ENCODE peak calls at places on chromosomes 12 and 14, in ten cellular contexts. One of them, this sample, is unnamed.

GRCh38 chr12:41073633-41074576 is 114.2 kb upstream of the PDZRN4 start:
- DNase-seq in body of pancreas: no peak
- DNase-seq in IMR-90: no peak
- DNase-seq in effector memory CD4-positive, alpha-beta T cell: no peak
- DNase-seq in Panc1: no peak
- DNase-seq in endothelial cell of umbilical vein: no peak
- DNase-seq in tibial artery: no peak
- DNase-seq in CD4-positive, alpha-beta memory T cell: no peak
- DNase-seq in mesenchymal stem cell: no peak
- DNase-seq in psoas muscle: no peak
- DNase-seq in this sample: no peak

GRCh38 chr12:45273717-45274271 is 57.9 kb downstream of the ANO6 start:
- DNase-seq in body of pancreas: no peak
- DNase-seq in IMR-90: peak; percentile 98
- DNase-seq in effector memory CD4-positive, alpha-beta T cell: no peak
- DNase-seq in Panc1: peak; percentile 82
- DNase-seq in endothelial cell of umbilical vein: peak; percentile 95
- DNase-seq in tibial artery: peak; percentile 74
- DNase-seq in CD4-positive, alpha-beta memory T cell: no peak
- DNase-seq in mesenchymal stem cell: peak; percentile 92
- DNase-seq in psoas muscle: no peak
- DNase-seq in this sample: no peak

GRCh38 chr14:57346741-57347140 is 43.6 kb upstream of the NAA30 start:
- DNase-seq in body of pancreas: no peak
- DNase-seq in IMR-90: no peak
- DNase-seq in effector memory CD4-positive, alpha-beta T cell: no peak
- DNase-seq in Panc1: no peak
- DNase-seq in endothelial cell of umbilical vein: no peak
- DNase-seq in tibial artery: no peak
- DNase-seq in CD4-positive, alpha-beta memory T cell: no peak
- DNase-seq in mesenchymal stem cell: no peak
- DNase-seq in psoas muscle: no peak
- DNase-seq in this sample: no peak

GRCh38 chr14:73462078-73462715 is 3.9 kb upstream of the NUMB start:
- DNase-seq in body of pancreas: peak; percentile 93
- DNase-seq in IMR-90: peak; percentile 43
- DNase-seq in effector memory CD4-positive, alpha-beta T cell: no peak
- DNase-seq in Panc1: no peak
- DNase-seq in endothelial cell of umbilical vein: peak; percentile 44
- DNase-seq in tibial artery: no peak
- DNase-seq in CD4-positive, alpha-beta memory T cell: no peak
- DNase-seq in mesenchymal stem cell: peak; percentile 50
- DNase-seq in psoas muscle: no peak
- DNase-seq in this sample: no peak

GRCh38 chr12:19245126-19245525 is 115.6 kb downstream of the PLEKHA5 start:
- DNase-seq in body of pancreas: no peak
- DNase-seq in IMR-90: no peak
- DNase-seq in effector memory CD4-positive, alpha-beta T cell: no peak
- DNase-seq in Panc1: no peak
- DNase-seq in endothelial cell of umbilical vein: peak; percentile 15
- DNase-seq in tibial artery: no peak
- DNase-seq in CD4-positive, alpha-beta memory T cell: no peak
- DNase-seq in mesenchymal stem cell: no peak
- DNase-seq in psoas muscle: no peak
- DNase-seq in this sample: no peak

GRCh38 chr14:24848427-24848826 is 201.5 kb downstream of the STXBP6 start:
- DNase-seq in body of pancreas: no peak
- DNase-seq in IMR-90: peak; percentile 76
- DNase-seq in effector memory CD4-positive, alpha-beta T cell: no peak
- DNase-seq in Panc1: no peak
- DNase-seq in endothelial cell of umbilical vein: no peak
- DNase-seq in tibial artery: no peak
- DNase-seq in CD4-positive, alpha-beta memory T cell: no peak
- DNase-seq in mesenchymal stem cell: peak; percentile 12
- DNase-seq in psoas muscle: no peak
- DNase-seq in this sample: no peak

GRCh38 chr12:69342407-69342806 is 5.8 kb upstream of the LYZ start:
- DNase-seq in body of pancreas: no peak
- DNase-seq in IMR-90: no peak
- DNase-seq in effector memory CD4-positive, alpha-beta T cell: no peak
- DNase-seq in Panc1: no peak
- DNase-seq in endothelial cell of umbilical vein: no peak
- DNase-seq in tibial artery: no peak
- DNase-seq in CD4-positive, alpha-beta memory T cell: no peak
- DNase-seq in mesenchymal stem cell: no peak
- DNase-seq in psoas muscle: no peak
- DNase-seq in this sample: no peak

GRCh38 chr14:70096866-70097265 is 91.9 kb downstream of the SLC8A3 start:
- DNase-seq in body of pancreas: no peak
- DNase-seq in IMR-90: peak; percentile 14
- DNase-seq in effector memory CD4-positive, alpha-beta T cell: no peak
- DNase-seq in Panc1: no peak
- DNase-seq in endothelial cell of umbilical vein: peak; percentile 3
- DNase-seq in tibial artery: no peak
- DNase-seq in CD4-positive, alpha-beta memory T cell: no peak
- DNase-seq in mesenchymal stem cell: no peak
- DNase-seq in psoas muscle: no peak
- DNase-seq in this sample: no peak

GRCh38 chr14:75450381-75451276 is 22.8 kb downstream of the JDP2 start:
- DNase-seq in body of pancreas: peak; percentile 94
- DNase-seq in IMR-90: peak; percentile 40
- DNase-seq in effector memory CD4-positive, alpha-beta T cell: no peak
- DNase-seq in Panc1: no peak
- DNase-seq in endothelial cell of umbilical vein: peak; percentile 45
- DNase-seq in tibial artery: no peak
- DNase-seq in CD4-positive, alpha-beta memory T cell: no peak
- DNase-seq in mesenchymal stem cell: no peak
- DNase-seq in psoas muscle: peak; percentile 88
- DNase-seq in this sample: no peak

GRCh38 chr14:99986416-99986815 is 78.8 kb upstream of the EVL start:
- DNase-seq in body of pancreas: no peak
- DNase-seq in IMR-90: peak; percentile 80
- DNase-seq in effector memory CD4-positive, alpha-beta T cell: no peak
- DNase-seq in Panc1: no peak
- DNase-seq in endothelial cell of umbilical vein: no peak
- DNase-seq in tibial artery: no peak
- DNase-seq in CD4-positive, alpha-beta memory T cell: no peak
- DNase-seq in mesenchymal stem cell: no peak
- DNase-seq in psoas muscle: no peak
- DNase-seq in this sample: no peak

GRCh38 chr12:13534645-13535398 is 338.3 kb downstream of the EMP1 start:
- DNase-seq in body of pancreas: peak; percentile 64
- DNase-seq in IMR-90: peak; percentile 23
- DNase-seq in effector memory CD4-positive, alpha-beta T cell: no peak
- DNase-seq in Panc1: peak; percentile 33
- DNase-seq in endothelial cell of umbilical vein: peak; percentile 68
- DNase-seq in tibial artery: no peak
- DNase-seq in CD4-positive, alpha-beta memory T cell: no peak
- DNase-seq in mesenchymal stem cell: peak; percentile 7
- DNase-seq in psoas muscle: peak; percentile 73
- DNase-seq in this sample: no peak

DNA sequence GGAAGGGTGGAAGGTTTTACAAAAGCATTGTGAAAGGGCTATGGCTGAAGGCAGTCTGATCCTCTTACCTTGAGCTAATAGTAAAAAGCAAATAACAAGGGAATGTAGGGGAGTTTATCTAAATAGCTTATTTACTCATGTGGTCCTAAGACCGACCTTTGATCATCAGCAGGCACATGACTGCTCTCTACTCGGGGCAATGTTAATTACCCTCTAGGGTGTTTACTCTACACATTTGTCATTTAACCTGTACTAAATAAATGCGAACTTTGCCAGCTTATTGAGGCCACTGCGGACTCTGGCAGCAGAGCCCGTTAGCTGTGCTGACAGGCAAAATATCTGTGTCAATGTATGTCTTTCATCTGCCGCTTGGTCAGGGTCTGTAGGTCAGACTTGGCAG is 768.3 kb upstream of the ATXN7L3B start:
- DNase-seq in body of pancreas: no peak
- DNase-seq in IMR-90: no peak
- DNase-seq in effector memory CD4-positive, alpha-beta T cell: no peak
- DNase-seq in Panc1: no peak
- DNase-seq in endothelial cell of umbilical vein: no peak
- DNase-seq in tibial artery: no peak
- DNase-seq in CD4-positive, alpha-beta memory T cell: no peak
- DNase-seq in mesenchymal stem cell: no peak
- DNase-seq in psoas muscle: no peak
- DNase-seq in this sample: no peak
- H3K9me3 ChIP-seq in body of pancreas: no peaks in the 10 kb centered on the region
- H3K9me3 ChIP-seq in IMR-90: peaks cover 10% of the 10 kb centered on the region
- H3K9me3 ChIP-seq in effector memory CD4-positive, alpha-beta T cell: peaks cover 11% of the 10 kb centered on the region
- H3K9me3 ChIP-seq in Panc1: no peaks in the 10 kb centered on the region
- H3K9me3 ChIP-seq in endothelial cell of umbilical vein: peaks cover 5% of the 10 kb centered on the region
- H3K9me3 ChIP-seq in tibial artery: peaks cover 9% of the 10 kb centered on the region
- H3K9me3 ChIP-seq in CD4-positive, alpha-beta memory T cell: no peaks in the 10 kb centered on the region
- H3K9me3 ChIP-seq in mesenchymal stem cell: peaks cover 45% of the 10 kb centered on the region
- H3K9me3 ChIP-seq in psoas muscle: peaks cover 3% of the 10 kb centered on the region
- H3K9me3 ChIP-seq in this sample: no peaks in the 10 kb centered on the region

GRCh38 chr14:50366589-50366988 is 30.1 kb downstream of the CDKL1 start:
- DNase-seq in body of pancreas: no peak
- DNase-seq in IMR-90: no peak
- DNase-seq in effector memory CD4-positive, alpha-beta T cell: no peak
- DNase-seq in Panc1: no peak
- DNase-seq in endothelial cell of umbilical vein: no peak
- DNase-seq in tibial artery: no peak
- DNase-seq in CD4-positive, alpha-beta memory T cell: no peak
- DNase-seq in mesenchymal stem cell: no peak
- DNase-seq in psoas muscle: no peak
- DNase-seq in this sample: no peak

GRCh38 chr14:50366115-50366514 is 30.6 kb downstream of the CDKL1 start:
- DNase-seq in body of pancreas: no peak
- DNase-seq in IMR-90: peak; percentile 21
- DNase-seq in effector memory CD4-positive, alpha-beta T cell: no peak
- DNase-seq in Panc1: no peak
- DNase-seq in endothelial cell of umbilical vein: no peak
- DNase-seq in tibial artery: no peak
- DNase-seq in CD4-positive, alpha-beta memory T cell: no peak
- DNase-seq in mesenchymal stem cell: no peak
- DNase-seq in psoas muscle: no peak
- DNase-seq in this sample: no peak

GRCh38 chr14:50364792-50365191 is 31.9 kb downstream of the CDKL1 start:
- DNase-seq in body of pancreas: no peak
- DNase-seq in IMR-90: no peak
- DNase-seq in effector memory CD4-positive, alpha-beta T cell: no peak
- DNase-seq in Panc1: no peak
- DNase-seq in endothelial cell of umbilical vein: no peak
- DNase-seq in tibial artery: no peak
- DNase-seq in CD4-positive, alpha-beta memory T cell: no peak
- DNase-seq in mesenchymal stem cell: no peak
- DNase-seq in psoas muscle: no peak
- DNase-seq in this sample: no peak

GRCh38 chr14:50362791-50363733 is 33.6 kb downstream of the CDKL1 start:
- DNase-seq in body of pancreas: no peak
- DNase-seq in IMR-90: peak; percentile 14
- DNase-seq in effector memory CD4-positive, alpha-beta T cell: no peak
- DNase-seq in Panc1: no peak
- DNase-seq in endothelial cell of umbilical vein: no peak
- DNase-seq in tibial artery: no peak
- DNase-seq in CD4-positive, alpha-beta memory T cell: no peak
- DNase-seq in mesenchymal stem cell: peak; percentile 11
- DNase-seq in psoas muscle: no peak
- DNase-seq in this sample: peak; percentile 27

DNA sequence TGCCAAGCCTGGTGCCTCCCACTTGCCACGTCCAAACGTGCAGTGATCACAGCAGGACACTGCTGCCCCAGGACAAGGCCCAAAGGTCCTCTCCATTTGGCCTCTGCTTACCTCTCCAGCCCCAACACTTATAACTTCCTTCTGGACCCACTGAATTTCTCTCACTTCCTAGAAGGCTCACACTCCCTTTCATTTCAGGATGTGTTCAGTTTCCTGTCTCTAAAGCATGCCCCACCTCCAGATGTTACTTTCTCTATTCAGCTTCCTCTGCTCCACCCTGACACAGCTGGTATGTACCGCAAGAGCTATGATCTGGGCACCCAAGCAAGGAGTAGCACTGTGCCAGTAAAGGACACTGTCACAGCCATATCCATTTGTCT is 33.0 kb downstream of the CDKL1 start:
- DNase-seq in body of pancreas: no peak
- DNase-seq in IMR-90: peak; percentile 18
- DNase-seq in effector memory CD4-positive, alpha-beta T cell: peak; percentile 11
- DNase-seq in Panc1: no peak
- DNase-seq in endothelial cell of umbilical vein: peak; percentile 51
- DNase-seq in tibial artery: no peak
- DNase-seq in CD4-positive, alpha-beta memory T cell: peak; percentile 77
- DNase-seq in mesenchymal stem cell: peak; percentile 12
- DNase-seq in psoas muscle: no peak
- DNase-seq in this sample: peak; percentile 36
- H3K4me3 ChIP-seq in body of pancreas: no peak overlapping the region
- H3K4me3 ChIP-seq in IMR-90: peak overlapping the region; percentile 5
- H3K4me3 ChIP-seq in effector memory CD4-positive, alpha-beta T cell: peak overlapping the region; percentile 56
- H3K4me3 ChIP-seq in Panc1: no peak overlapping the region
- H3K4me3 ChIP-seq in endothelial cell of umbilical vein: no peak overlapping the region
- H3K4me3 ChIP-seq in tibial artery: peak overlapping the region; percentile 27
- H3K4me3 ChIP-seq in CD4-positive, alpha-beta memory T cell: peak overlapping the region; percentile 64
- H3K4me3 ChIP-seq in mesenchymal stem cell: peak overlapping the region; percentile 73
- H3K4me3 ChIP-seq in psoas muscle: peak overlapping the region; percentile 33
- H3K4me3 ChIP-seq in this sample: peak overlapping the region; percentile 67

DNA sequence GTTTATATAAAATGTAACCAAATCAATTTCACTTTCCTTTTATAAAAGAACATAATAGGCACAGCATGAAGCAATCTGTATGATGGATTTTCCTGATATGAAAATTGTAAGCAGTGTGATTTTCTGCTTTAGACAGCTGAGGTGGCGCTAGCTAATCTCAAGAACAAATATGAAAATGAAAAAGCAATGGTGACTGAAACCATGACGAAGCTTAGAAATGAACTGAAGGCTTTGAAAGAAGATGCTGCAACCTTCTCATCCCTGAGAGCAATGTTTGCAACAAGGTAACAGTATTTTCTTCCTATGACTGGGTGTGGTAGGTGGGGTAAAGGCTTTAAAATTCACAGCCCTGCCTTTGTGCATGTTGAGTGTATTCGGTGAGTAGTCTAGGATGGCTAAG is 65.0 kb upstream of the FGD4 start:
- DNase-seq in body of pancreas: no peak
- DNase-seq in IMR-90: no peak
- DNase-seq in effector memory CD4-positive, alpha-beta T cell: no peak
- DNase-seq in Panc1: no peak
- DNase-seq in endothelial cell of umbilical vein: no peak
- DNase-seq in tibial artery: no peak
- DNase-seq in CD4-positive, alpha-beta memory T cell: no peak
- DNase-seq in mesenchymal stem cell: no peak
- DNase-seq in psoas muscle: no peak
- DNase-seq in this sample: no peak
- H3K27ac ChIP-seq in body of pancreas: no peak overlapping the region
- H3K27ac ChIP-seq in IMR-90: no peak overlapping the region
- H3K27ac ChIP-seq in effector memory CD4-positive, alpha-beta T cell: no peak overlapping the region
- H3K27ac ChIP-seq in Panc1: no peak overlapping the region
- H3K27ac ChIP-seq in endothelial cell of umbilical vein: no peak overlapping the region
- H3K27ac ChIP-seq in tibial artery: no peak overlapping the region
- H3K27ac ChIP-seq in CD4-positive, alpha-beta memory T cell: no peak overlapping the region
- H3K27ac ChIP-seq in mesenchymal stem cell: no peak overlapping the region
- H3K27ac ChIP-seq in psoas muscle: no peak overlapping the region
- H3K27ac ChIP-seq in this sample: no peak overlapping the region

GRCh38 chr12:17344649-17345048 is 738.7 kb upstream of the LMO3 start:
- DNase-seq in body of pancreas: no peak
- DNase-seq in IMR-90: no peak
- DNase-seq in effector memory CD4-positive, alpha-beta T cell: no peak
- DNase-seq in Panc1: no peak
- DNase-seq in endothelial cell of umbilical vein: no peak
- DNase-seq in tibial artery: no peak
- DNase-seq in CD4-positive, alpha-beta memory T cell: no peak
- DNase-seq in mesenchymal stem cell: no peak
- DNase-seq in psoas muscle: no peak
- DNase-seq in this sample: no peak
- H3K9me3 ChIP-seq in body of pancreas: no peaks in the 10 kb centered on the region
- H3K9me3 ChIP-seq in IMR-90: peaks cover 2% of the 10 kb centered on the region
- H3K9me3 ChIP-seq in effector memory CD4-positive, alpha-beta T cell: no peaks in the 10 kb centered on the region
- H3K9me3 ChIP-seq in Panc1: no peaks in the 10 kb centered on the region
- H3K9me3 ChIP-seq in endothelial cell of umbilical vein: no peaks in the 10 kb centered on the region
- H3K9me3 ChIP-seq in tibial artery: no peaks in the 10 kb centered on the region
- H3K9me3 ChIP-seq in CD4-positive, alpha-beta memory T cell: no peaks in the 10 kb centered on the region
- H3K9me3 ChIP-seq in mesenchymal stem cell: peaks cover 10% of the 10 kb centered on the region
- H3K9me3 ChIP-seq in psoas muscle: no peaks in the 10 kb centered on the region
- H3K9me3 ChIP-seq in this sample: no peaks in the 10 kb centered on the region